ENCODE peak calls at places on chromosome 17, in seven cellular contexts. One of them, this sample, is unnamed. For H3K36me3, the result is how much of the 10 kb centered on the place peaks cover.

GRCh38 chr17:48634446-48635208 is 8.5 kb upstream of the HOXB9 start:
- DNase-seq in lung: no peak
- DNase-seq in heart left ventricle: no peak
- DNase-seq in left ventricle myocardium inferior: no peak
- DNase-seq in psoas muscle: no peak
- DNase-seq in hepatocyte: no peak
- DNase-seq in tibial nerve: no peak
- DNase-seq in this sample: no peak

GRCh38 chr17:77392376-77393273 is 251.9 kb downstream of the SEC14L1 start:
- DNase-seq in lung: no peak
- DNase-seq in heart left ventricle: peak
- DNase-seq in left ventricle myocardium inferior: peak
- DNase-seq in psoas muscle: peak
- DNase-seq in hepatocyte: peak
- DNase-seq in tibial nerve: no peak
- DNase-seq in this sample: no peak

GRCh38 chr17:41140360-41141132 is at the start of gene KRTAP4-6:
- DNase-seq in lung: no peak
- DNase-seq in heart left ventricle: no peak
- DNase-seq in left ventricle myocardium inferior: no peak
- DNase-seq in psoas muscle: no peak
- DNase-seq in hepatocyte: no peak
- DNase-seq in tibial nerve: no peak
- DNase-seq in this sample: peak

GRCh38 chr17:77498056-77498785 is 357.5 kb downstream of the SEC14L1 start:
- DNase-seq in lung: no peak
- DNase-seq in heart left ventricle: peak
- DNase-seq in left ventricle myocardium inferior: no peak
- DNase-seq in psoas muscle: peak
- DNase-seq in hepatocyte: peak
- DNase-seq in tibial nerve: peak
- DNase-seq in this sample: no peak

GRCh38 chr17:41013181-41013580 is 4.3 kb upstream of the KRTAP3-1 start:
- DNase-seq in lung: no peak
- DNase-seq in heart left ventricle: no peak
- DNase-seq in left ventricle myocardium inferior: no peak
- DNase-seq in psoas muscle: no peak
- DNase-seq in hepatocyte: no peak
- DNase-seq in tibial nerve: no peak
- DNase-seq in this sample: peak

GRCh38 chr17:76585048-76585648 is 512 bp downstream of the ST6GALNAC2 start:
- DNase-seq in lung: no peak
- DNase-seq in heart left ventricle: peak
- DNase-seq in left ventricle myocardium inferior: no peak
- DNase-seq in psoas muscle: no peak
- DNase-seq in hepatocyte: no peak
- DNase-seq in tibial nerve: no peak
- DNase-seq in this sample: peak

GRCh38 chr17:51636291-51636690 is 375.9 kb downstream of the UTP18 start:
- DNase-seq in lung: no peak
- DNase-seq in heart left ventricle: no peak
- DNase-seq in left ventricle myocardium inferior: no peak
- DNase-seq in psoas muscle: no peak
- DNase-seq in hepatocyte: no peak
- DNase-seq in tibial nerve: no peak
- DNase-seq in this sample: no peak

GRCh38 chr17:77180503-77181330 is 39.9 kb downstream of the SEC14L1 start:
- DNase-seq in lung: no peak
- DNase-seq in heart left ventricle: no peak
- DNase-seq in left ventricle myocardium inferior: no peak
- DNase-seq in psoas muscle: peak
- DNase-seq in hepatocyte: no peak
- DNase-seq in tibial nerve: no peak
- DNase-seq in this sample: no peak

GRCh38 chr17:13510062-13510461 is 91.7 kb downstream of the HS3ST3A1 start:
- DNase-seq in lung: no peak
- DNase-seq in heart left ventricle: no peak
- DNase-seq in left ventricle myocardium inferior: no peak
- DNase-seq in psoas muscle: no peak
- DNase-seq in hepatocyte: no peak
- DNase-seq in tibial nerve: no peak
- DNase-seq in this sample: no peak

GRCh38 chr17:29905879-29906167 is 24.2 kb downstream of the SSH2 start:
- DNase-seq in lung: no peak
- DNase-seq in heart left ventricle: no peak
- DNase-seq in left ventricle myocardium inferior: no peak
- DNase-seq in psoas muscle: no peak
- DNase-seq in hepatocyte: no peak
- DNase-seq in tibial nerve: no peak
- DNase-seq in this sample: no peak

GRCh38 chr17:82230627-82231311 is 1.9 kb downstream of the SLC16A3 start:
- DNase-seq in lung: peak
- DNase-seq in heart left ventricle: peak
- DNase-seq in left ventricle myocardium inferior: peak
- DNase-seq in psoas muscle: peak
- DNase-seq in hepatocyte: peak
- DNase-seq in tibial nerve: peak
- DNase-seq in this sample: peak

GRCh38 chr17:78247304-78247703 is 15.9 kb downstream of the TMEM235 start:
- DNase-seq in lung: no peak
- DNase-seq in heart left ventricle: no peak
- DNase-seq in left ventricle myocardium inferior: no peak
- DNase-seq in psoas muscle: no peak
- DNase-seq in hepatocyte: no peak
- DNase-seq in tibial nerve: no peak
- DNase-seq in this sample: no peak

GRCh38 chr17:38602862-38603785 is 2.6 kb downstream of the SRCIN1 start:
- DNase-seq in lung: no peak
- DNase-seq in heart left ventricle: no peak
- DNase-seq in left ventricle myocardium inferior: no peak
- DNase-seq in psoas muscle: peak
- DNase-seq in hepatocyte: no peak
- DNase-seq in tibial nerve: no peak
- DNase-seq in this sample: no peak

GRCh38 chr17:30517786-30518185 is 40.6 kb downstream of the GOSR1 start:
- DNase-seq in lung: no peak
- DNase-seq in heart left ventricle: no peak
- DNase-seq in left ventricle myocardium inferior: no peak
- DNase-seq in psoas muscle: no peak
- DNase-seq in hepatocyte: no peak
- DNase-seq in tibial nerve: no peak
- DNase-seq in this sample: no peak

GRCh38 chr17:1773755-1774181 is 11.9 kb downstream of the SERPINF1 start:
- DNase-seq in lung: no peak
- DNase-seq in heart left ventricle: no peak
- DNase-seq in left ventricle myocardium inferior: no peak
- DNase-seq in psoas muscle: no peak
- DNase-seq in hepatocyte: no peak
- DNase-seq in tibial nerve: no peak
- DNase-seq in this sample: no peak

GRCh38 chr17:50607522-50607921 is 27.2 kb upstream of the ABCC3 start:
- DNase-seq in lung: no peak
- DNase-seq in heart left ventricle: no peak
- DNase-seq in left ventricle myocardium inferior: no peak
- DNase-seq in psoas muscle: no peak
- DNase-seq in hepatocyte: no peak
- DNase-seq in tibial nerve: no peak
- DNase-seq in this sample: no peak

GRCh38 chr17:57625511-57625910 is 119.6 kb downstream of the CCDC182 start:
- DNase-seq in lung: no peak
- DNase-seq in heart left ventricle: peak
- DNase-seq in left ventricle myocardium inferior: no peak
- DNase-seq in psoas muscle: no peak
- DNase-seq in hepatocyte: no peak
- DNase-seq in tibial nerve: no peak
- DNase-seq in this sample: no peak

GRCh38 chr17:57628421-57628820 is 116.7 kb downstream of the CCDC182 start:
- DNase-seq in lung: no peak
- DNase-seq in heart left ventricle: no peak
- DNase-seq in left ventricle myocardium inferior: no peak
- DNase-seq in psoas muscle: no peak
- DNase-seq in hepatocyte: no peak
- DNase-seq in tibial nerve: no peak
- DNase-seq in this sample: no peak

GRCh38 chr17:57627591-57627990 is 117.5 kb downstream of the CCDC182 start:
- DNase-seq in lung: no peak
- DNase-seq in heart left ventricle: peak
- DNase-seq in left ventricle myocardium inferior: no peak
- DNase-seq in psoas muscle: no peak
- DNase-seq in hepatocyte: no peak
- DNase-seq in tibial nerve: no peak
- DNase-seq in this sample: no peak

GRCh38 chr17:57625957-57626356 is 119.1 kb downstream of the CCDC182 start:
- DNase-seq in lung: no peak
- DNase-seq in heart left ventricle: peak
- DNase-seq in left ventricle myocardium inferior: no peak
- DNase-seq in psoas muscle: no peak
- DNase-seq in hepatocyte: no peak
- DNase-seq in tibial nerve: no peak
- DNase-seq in this sample: no peak

GRCh38 chr17:57626520-57627210 is 118.4 kb downstream of the CCDC182 start:
- DNase-seq in lung: no peak
- DNase-seq in heart left ventricle: peak
- DNase-seq in left ventricle myocardium inferior: no peak
- DNase-seq in psoas muscle: no peak
- DNase-seq in hepatocyte: no peak
- DNase-seq in tibial nerve: no peak
- DNase-seq in this sample: no peak
- H3K36me3 ChIP-seq in lung: under half
- H3K36me3 ChIP-seq in heart left ventricle: under half
- H3K36me3 ChIP-seq in left ventricle myocardium inferior: under half
- H3K36me3 ChIP-seq in psoas muscle: under half
- H3K36me3 ChIP-seq in hepatocyte: under half
- H3K36me3 ChIP-seq in tibial nerve: under half
- H3K36me3 ChIP-seq in this sample: under half

GRCh38 chr17:19364699-19365498 is 2.4 kb upstream of the B9D1 start:
- DNase-seq in lung: no peak
- DNase-seq in heart left ventricle: no peak
- DNase-seq in left ventricle myocardium inferior: no peak
- DNase-seq in psoas muscle: peak
- DNase-seq in hepatocyte: no peak
- DNase-seq in tibial nerve: no peak
- DNase-seq in this sample: peak
- TF ChIP-seq CTCF in lung: no peak
- TF ChIP-seq CTCF in heart left ventricle: no peak
- TF ChIP-seq CTCF in left ventricle myocardium inferior: no peak
- TF ChIP-seq CTCF in psoas muscle: no peak
- TF ChIP-seq CTCF in hepatocyte: no peak
- TF ChIP-seq CTCF in tibial nerve: no peak
- TF ChIP-seq CTCF in this sample: no peak

DNA sequence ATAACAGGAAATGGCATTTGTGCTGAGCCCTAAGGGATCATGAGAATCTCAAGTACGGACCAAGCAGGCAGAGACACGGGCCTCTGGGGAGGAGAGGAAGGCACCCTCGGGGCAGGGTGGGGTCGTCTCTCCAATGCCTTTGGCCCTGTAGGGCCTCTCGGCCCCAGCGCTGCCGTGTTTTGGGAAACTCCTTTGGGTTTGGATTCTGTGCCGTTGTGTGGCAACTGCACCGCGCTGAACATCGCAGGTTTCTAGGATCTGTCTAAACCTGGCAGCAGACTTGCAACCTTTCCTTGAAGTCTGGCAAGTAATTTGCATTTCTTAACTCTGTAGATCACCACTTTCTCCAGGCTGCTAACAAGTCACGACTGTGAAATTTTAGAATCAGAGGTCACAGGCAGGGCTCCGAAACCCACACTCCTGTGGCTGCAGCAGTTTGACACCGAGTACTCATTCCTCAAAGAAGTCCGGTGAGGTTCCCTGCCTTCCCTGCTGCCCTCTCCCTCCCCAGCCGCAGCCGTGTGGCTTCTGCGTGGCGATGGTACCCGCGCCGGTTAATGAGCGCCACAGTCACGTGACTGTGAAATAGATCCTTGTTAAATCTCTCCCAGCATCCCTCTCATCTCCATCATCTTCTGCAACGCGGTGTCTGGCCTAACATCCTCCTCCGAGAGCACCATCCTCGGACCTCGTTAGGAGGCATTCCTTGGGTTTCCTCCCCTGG is 65.4 kb upstream of the ENDOV start:
- DNase-seq in lung: no peak
- DNase-seq in heart left ventricle: peak
- DNase-seq in left ventricle myocardium inferior: no peak
- DNase-seq in psoas muscle: peak
- DNase-seq in hepatocyte: no peak
- DNase-seq in tibial nerve: no peak
- DNase-seq in this sample: peak
- H3K36me3 ChIP-seq in lung: under half
- H3K36me3 ChIP-seq in heart left ventricle: half or more
- H3K36me3 ChIP-seq in left ventricle myocardium inferior: half or more
- H3K36me3 ChIP-seq in psoas muscle: half or more
- H3K36me3 ChIP-seq in hepatocyte: under half
- H3K36me3 ChIP-seq in tibial nerve: half or more
- H3K36me3 ChIP-seq in this sample: under half

GRCh38 chr17:15262291-15263205 is 2.6 kb downstream of the PMP22 start:
- DNase-seq in lung: peak
- DNase-seq in heart left ventricle: peak
- DNase-seq in left ventricle myocardium inferior: peak
- DNase-seq in psoas muscle: peak
- DNase-seq in hepatocyte: peak
- DNase-seq in tibial nerve: peak
- DNase-seq in this sample: peak
- TF ChIP-seq CTCF in lung: no peak
- TF ChIP-seq CTCF in heart left ventricle: no peak
- TF ChIP-seq CTCF in left ventricle myocardium inferior: peak
- TF ChIP-seq CTCF in psoas muscle: no peak
- TF ChIP-seq CTCF in hepatocyte: peak
- TF ChIP-seq CTCF in tibial nerve: peak
- TF ChIP-seq CTCF in this sample: no peak

GRCh38 chr17:19830061-19830460 is 37.7 kb downstream of the ULK2 start:
- DNase-seq in lung: no peak
- DNase-seq in heart left ventricle: no peak
- DNase-seq in left ventricle myocardium inferior: no peak
- DNase-seq in psoas muscle: no peak
- DNase-seq in hepatocyte: no peak
- DNase-seq in tibial nerve: no peak
- DNase-seq in this sample: peak

GRCh38 chr17:19833914-19834313 is 33.8 kb downstream of the ULK2 start:
- DNase-seq in lung: no peak
- DNase-seq in heart left ventricle: no peak
- DNase-seq in left ventricle myocardium inferior: no peak
- DNase-seq in psoas muscle: no peak
- DNase-seq in hepatocyte: no peak
- DNase-seq in tibial nerve: no peak
- DNase-seq in this sample: peak
- H3K36me3 ChIP-seq in lung: under half
- H3K36me3 ChIP-seq in heart left ventricle: under half
- H3K36me3 ChIP-seq in left ventricle myocardium inferior: under half
- H3K36me3 ChIP-seq in psoas muscle: half or more
- H3K36me3 ChIP-seq in hepatocyte: under half
- H3K36me3 ChIP-seq in tibial nerve: under half
- H3K36me3 ChIP-seq in this sample: under half

GRCh38 chr17:17269926-17270773 is 10.9 kb downstream of the COPS3 start:
- DNase-seq in lung: no peak
- DNase-seq in heart left ventricle: no peak
- DNase-seq in left ventricle myocardium inferior: no peak
- DNase-seq in psoas muscle: no peak
- DNase-seq in hepatocyte: no peak
- DNase-seq in tibial nerve: no peak
- DNase-seq in this sample: no peak
- TF ChIP-seq CTCF in lung: no peak
- TF ChIP-seq CTCF in heart left ventricle: no peak
- TF ChIP-seq CTCF in left ventricle myocardium inferior: no peak
- TF ChIP-seq CTCF in psoas muscle: no peak
- TF ChIP-seq CTCF in hepatocyte: peak
- TF ChIP-seq CTCF in tibial nerve: no peak
- TF ChIP-seq CTCF in this sample: peak

GRCh38 chr17:39988206-39988810 is 7.7 kb downstream of the PSMD3 start:
- DNase-seq in lung: no peak
- DNase-seq in heart left ventricle: no peak
- DNase-seq in left ventricle myocardium inferior: no peak
- DNase-seq in psoas muscle: no peak
- DNase-seq in hepatocyte: no peak
- DNase-seq in tibial nerve: no peak
- DNase-seq in this sample: no peak
- H3K36me3 ChIP-seq in lung: half or more
- H3K36me3 ChIP-seq in heart left ventricle: half or more
- H3K36me3 ChIP-seq in left ventricle myocardium inferior: half or more
- H3K36me3 ChIP-seq in psoas muscle: half or more
- H3K36me3 ChIP-seq in hepatocyte: under half
- H3K36me3 ChIP-seq in tibial nerve: half or more
- H3K36me3 ChIP-seq in this sample: half or more

This sample was measured in mammary epithelial cell.